ENCODE peak calls at places on chromosomes 3 and 15, in eight cellular contexts. M is IMR-90, O is fibroblast of the aortic adventitia, A is HFF-Myc, R is cardiac fibroblast, W is AG09309, Z is AG09319, Y is HCT116. N is an unnamed sample.

GRCh38 chr3:118478706-118479276 is 555.9 kb downstream of the IGSF11 start:
- DNase-seq in M (no peak), O (no peak), A (no peak), R (no peak), W (no peak), Z (no peak), Y (no peak), N (no peak)

GRCh38 chr3:136209921-136210320 is 13.8 kb upstream of the MSL2 start:
- DNase-seq in M (peak), O (peak), A (no peak), R (no peak), W (no peak), Z (no peak), Y (no peak), N (no peak)

GRCh38 chr15:99132584-99133287 is 27.9 kb downstream of the SYNM start:
- DNase-seq in M (no peak), O (no peak), A (no peak), R (no peak), W (no peak), Z (no peak), Y (no peak), N (no peak)

GRCh38 chr3:143963946-143964345 is 7.7 kb upstream of the DIPK2A start:
- DNase-seq in M (no peak), O (peak), A (no peak), R (no peak), W (no peak), Z (no peak), Y (no peak), N (no peak)

GRCh38 chr3:119279101-119279554 is 15.1 kb upstream of the ARHGAP31 start:
- DNase-seq in M (no peak), O (peak), A (no peak), R (peak), W (no peak), Z (no peak), Y (no peak), N (peak)

GRCh38 chr3:107846282-107846852 is 244.5 kb downstream of the CD47 start:
- DNase-seq in M (peak), O (peak), A (peak), R (peak), W (peak), Z (peak), Y (peak), N (peak)

GRCh38 chr3:3196148-3196861 is 16.8 kb upstream of the CRBN start:
- DNase-seq in M (no peak), O (no peak), A (no peak), R (peak), W (no peak), Z (no peak), Y (peak), N (no peak)

GRCh38 chr15:61702224-61703120 is 357.8 kb downstream of the VPS13C start:
- DNase-seq in M (no peak), O (no peak), A (no peak), R (no peak), W (no peak), Z (no peak), Y (no peak), N (no peak)

DNA sequence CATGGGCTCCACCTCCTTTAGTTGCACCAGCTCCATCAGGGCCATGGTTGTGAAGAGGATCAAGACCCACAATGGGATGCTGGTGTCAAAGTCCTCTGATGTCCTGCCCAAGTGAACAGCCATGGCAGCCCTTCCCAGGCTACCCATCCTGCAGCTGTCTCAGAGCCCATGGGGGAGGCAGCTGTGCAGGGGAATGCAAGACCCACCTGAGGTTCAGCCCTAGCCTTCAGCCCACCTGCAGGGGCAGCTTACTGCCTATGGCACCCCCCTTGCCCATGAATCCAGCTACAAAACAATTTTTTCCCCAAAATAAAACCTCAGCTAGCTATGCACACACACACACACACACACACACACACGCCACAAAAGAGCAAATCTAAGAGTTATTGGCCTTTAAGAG is 48.2 kb upstream of the POU1F1 start:
- DNase-seq in M (no peak), O (no peak), A (no peak), R (no peak), W (no peak), Z (no peak), Y (no peak), N (no peak)
- TF ChIP-seq CTCF in M (no peak), O (no peak), A (no peak), R (no peak), W (no peak), Z (no peak), Y (no peak), N (no peak)

GRCh38 chr3:51637144-51637940 is 33.7 kb upstream of the TEX264 start:
- DNase-seq in M (no peak), O (no peak), A (no peak), R (no peak), W (no peak), Z (no peak), Y (no peak), N (no peak)

GRCh38 chr3:51642462-51642861 is 28.6 kb upstream of the TEX264 start:
- DNase-seq in M (peak), O (no peak), A (no peak), R (peak), W (no peak), Z (no peak), Y (no peak), N (peak)

GRCh38 chr3:51637941-51638471 is 33.0 kb upstream of the TEX264 start:
- DNase-seq in M (peak), O (peak), A (peak), R (peak), W (peak), Z (peak), Y (peak), N (peak)
- TF ChIP-seq CTCF in M (peak), O (peak), A (peak), R (peak), W (peak), Z (peak), Y (peak), N (peak)

GRCh38 chr15:58352026-58352929 is 79.5 kb upstream of the LIPC start:
- DNase-seq in M (no peak), O (no peak), A (no peak), R (no peak), W (no peak), Z (no peak), Y (no peak), N (no peak)
- TF ChIP-seq CTCF in M (no peak), O (no peak), A (no peak), R (no peak), W (no peak), Z (no peak), Y (no peak), N (no peak)

GRCh38 chr3:33915796-33916589 is 117.6 kb downstream of the PDCD6IP start:
- DNase-seq in M (peak), O (peak), A (no peak), R (peak), W (no peak), Z (no peak), Y (no peak), N (no peak)
- TF ChIP-seq CTCF in M (peak), O (peak), A (peak), R (peak), W (peak), Z (peak), Y (no peak), N (no peak)

N was measured in endothelial cell of umbilical vein.